ENCODE peak calls at places on chromosomes 11 and 22, in seven cellular contexts. F is uterus, G is heart left ventricle, X is endothelial cell of umbilical vein, J is testis, O is IMR-90, R is Peyer's patch. I is an unnamed sample. For H3K27me3, the result is how much of the 10 kb centered on the place peaks cover.

GRCh38 chr11:17894929-17895658 is 117.8 kb downstream of the SERGEF start:
- DNase-seq in F (no peak), G (peak), X (no peak), J (peak), O (peak), R (no peak), I (no peak)

GRCh38 chr11:34606326-34607120 is 14.4 kb upstream of the EHF start:
- DNase-seq in F (no peak), G (no peak), X (no peak), J (no peak), O (no peak), R (peak), I (no peak)

GRCh38 chr11:115759622-115760527 is 255.7 kb upstream of the CADM1 start:
- DNase-seq in F (peak), G (peak), X (no peak), J (peak), O (no peak), R (no peak), I (no peak)

GRCh38 chr11:45885921-45886721 is 670 bp downstream of the MAPK8IP1 start:
- DNase-seq in F (no peak), G (no peak), X (no peak), J (no peak), O (no peak), R (no peak), I (no peak)

GRCh38 chr11:69638941-69639681 is 1.8 kb upstream of the CCND1 start:
- DNase-seq in F (peak), G (peak), X (peak), J (peak), O (peak), R (peak), I (no peak)

GRCh38 chr11:134055029-134055428 is 13.8 kb upstream of the JAM3 start:
- DNase-seq in F (peak), G (no peak), X (no peak), J (no peak), O (no peak), R (peak), I (no peak)

GRCh38 chr11:45163956-45164575 is 17.6 kb downstream of the PRDM11 start:
- DNase-seq in F (peak), G (peak), X (peak), J (no peak), O (peak), R (no peak), I (no peak)

GRCh38 chr11:35243774-35244173 is 104.8 kb downstream of the CD44 start:
- DNase-seq in F (no peak), G (no peak), X (no peak), J (no peak), O (no peak), R (no peak), I (no peak)

GRCh38 chr11:23542816-23543215 is 682.5 kb upstream of the CCDC179 start:
- DNase-seq in F (no peak), G (no peak), X (no peak), J (no peak), O (no peak), R (no peak), I (no peak)

GRCh38 chr11:111531687-111532364 is 8.7 kb upstream of the LAYN start:
- DNase-seq in F (no peak), G (no peak), X (no peak), J (no peak), O (peak), R (no peak), I (no peak)

GRCh38 chr22:36885474-36885873 is 24.7 kb downstream of the NCF4 start:
- DNase-seq in F (no peak), G (no peak), X (no peak), J (no peak), O (no peak), R (no peak), I (no peak)

DNA sequence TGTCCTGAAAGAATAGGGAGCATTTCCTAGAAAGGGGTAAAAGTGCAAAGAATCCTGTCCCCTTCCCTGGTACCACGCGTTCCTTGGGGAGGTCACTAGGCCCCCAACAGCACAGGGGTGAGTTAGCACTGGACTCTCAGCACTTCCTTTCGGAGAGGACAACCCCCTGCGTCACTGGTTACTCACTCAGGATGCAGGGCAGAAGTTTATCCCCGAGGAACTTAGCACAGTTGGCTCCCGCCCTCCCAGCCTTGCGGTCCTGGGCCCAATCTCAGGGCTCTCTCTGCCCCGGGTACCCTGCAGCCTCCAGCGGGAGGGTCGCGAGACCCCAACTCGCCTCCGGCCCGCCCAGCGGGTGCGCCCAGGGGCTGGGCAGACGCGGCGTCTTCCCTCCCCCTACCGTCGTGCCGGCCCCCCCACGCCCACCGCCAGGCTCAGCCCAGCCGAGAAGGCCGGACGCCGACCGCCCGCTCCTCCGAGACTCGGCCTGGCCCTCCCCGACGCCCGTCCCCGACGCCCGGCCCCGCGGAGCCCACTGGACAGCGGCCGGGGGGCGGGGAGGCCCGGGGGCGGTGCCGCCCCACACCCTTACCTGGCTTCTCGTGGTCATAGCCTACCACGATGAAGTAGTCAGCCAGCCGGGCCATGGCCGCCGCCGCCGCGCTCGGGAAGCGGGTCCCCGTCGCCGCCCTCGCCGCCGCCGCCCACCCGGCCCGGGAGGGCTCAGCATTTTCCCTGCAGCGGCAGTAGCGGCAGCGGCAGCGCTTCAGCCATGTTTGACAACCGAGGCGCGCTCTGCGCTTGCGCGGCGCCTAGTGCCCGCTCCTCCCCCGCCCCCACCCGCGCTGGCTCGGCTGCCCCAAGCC is at the start of gene SBF2:
- DNase-seq in F (peak), G (peak), X (peak), J (peak), O (peak), R (peak), I (peak)
- TF ChIP-seq POLR2A in F (peak), G (no peak), X (peak), J (no peak), O (peak), R (peak), I (no peak)

GRCh38 chr11:117824571-117825537 is at the start of gene FXYD2:
- DNase-seq in F (peak), G (peak), X (peak), J (peak), O (no peak), R (peak), I (no peak)
- H3K4me3 ChIP-seq in F (no peak), G (no peak), X (no peak), J (no peak), O (no peak), R (no peak), I (peak)

GRCh38 chr11:114163830-114164401 is 104.4 kb downstream of the ZBTB16 start:
- DNase-seq in F (peak), G (no peak), X (peak), J (peak), O (no peak), R (no peak), I (no peak)

GRCh38 chr11:114161486-114162250 is 102.2 kb downstream of the ZBTB16 start:
- DNase-seq in F (no peak), G (no peak), X (no peak), J (no peak), O (no peak), R (no peak), I (no peak)

GRCh38 chr11:114162719-114163123 is 103.2 kb downstream of the ZBTB16 start:
- DNase-seq in F (peak), G (peak), X (peak), J (peak), O (peak), R (peak), I (peak)

GRCh38 chr11:114164546-114164945 is 105.0 kb downstream of the ZBTB16 start:
- DNase-seq in F (no peak), G (no peak), X (no peak), J (no peak), O (no peak), R (no peak), I (no peak)

DNA sequence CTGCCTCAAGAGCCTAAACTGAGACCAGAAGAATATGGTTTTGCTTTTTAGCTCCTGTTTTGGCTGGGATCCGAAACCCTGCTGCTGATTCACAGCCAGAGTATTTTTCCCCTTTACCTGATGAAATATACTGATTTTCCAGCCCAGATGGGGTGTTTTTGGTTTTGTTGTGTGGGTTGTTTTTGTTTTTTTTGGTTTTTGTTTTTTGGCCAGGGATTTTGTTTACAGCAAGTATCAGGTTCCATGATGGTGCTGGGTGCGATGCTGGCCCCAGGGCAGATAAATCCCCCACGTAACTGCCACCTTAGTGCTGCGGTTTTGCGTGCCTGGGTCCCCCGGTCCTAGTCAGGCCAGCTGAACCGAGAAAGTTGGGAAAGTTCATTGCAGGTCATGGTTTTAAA is 103.7 kb downstream of the ZBTB16 start:
- DNase-seq in F (peak), G (no peak), X (no peak), J (peak), O (peak), R (no peak), I (no peak)
- H3K27me3 ChIP-seq in F (under half), G (under half), X (under half), J (under half), O (under half), R (under half), I (under half)

GRCh38 chr11:75810637-75811383 is 4.2 kb upstream of the UVRAG start:
- DNase-seq in F (no peak), G (no peak), X (no peak), J (no peak), O (no peak), R (peak), I (no peak)
- TF ChIP-seq POLR2A in F (no peak), G (no peak), X (no peak), J (no peak), O (no peak), R (no peak), I (no peak)

GRCh38 chr11:36657610-36658225 is 59.7 kb upstream of the RAG2 start:
- DNase-seq in F (no peak), G (no peak), X (no peak), J (no peak), O (peak), R (no peak), I (no peak)
- H3K4me3 ChIP-seq in F (no peak), G (no peak), X (no peak), J (no peak), O (no peak), R (no peak), I (no peak)

DNA sequence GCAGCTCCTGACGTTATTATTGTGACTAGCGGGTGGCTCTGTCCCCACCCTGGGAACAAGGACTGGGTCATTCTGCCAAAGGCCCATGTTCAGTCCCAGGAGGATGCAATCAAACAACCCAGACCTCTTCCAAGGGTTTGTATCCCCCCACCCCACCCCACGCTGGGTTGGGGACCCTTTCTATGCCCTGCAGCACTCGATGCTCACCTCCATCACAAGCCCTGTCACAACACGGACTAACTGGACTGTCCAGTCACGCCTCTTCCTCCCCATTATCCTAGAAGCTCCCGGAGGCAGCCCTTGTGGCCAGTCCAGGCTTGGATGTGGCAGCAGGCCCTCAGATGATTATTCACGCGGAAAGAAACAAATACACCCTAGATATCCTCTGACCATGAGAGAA is 3.7 kb downstream of the SHANK2 start:
- DNase-seq in F (no peak), G (no peak), X (no peak), J (no peak), O (no peak), R (peak), I (no peak)
- H3K27me3 ChIP-seq in F (under half), G (under half), X (under half), J (under half), O (under half), R (under half), I (under half)